ENCODE peak calls at places on chromosome 9, in ten cellular contexts. N is GM23338, R is tibial artery, C is psoas muscle, Z is body of pancreas, I is ovary, M is HCT116, U is mammary epithelial cell, F is MM.1S, Q is aorta. V is an unnamed sample.
A peak's percentile ranks its signal among the peaks of the same experiment; 100 is the strongest.

GRCh38 chr9:126668058-126668457 is 54.3 kb downstream of the LMX1B start:
- DNase-seq in Q (no peak), I (no peak), F (no peak), R (no peak), M (no peak), U (no peak), Z (no peak), N (no peak), C (no peak), V (no peak)

GRCh38 chr9:95197692-95198271 is 119.7 kb downstream of the FANCC start:
- DNase-seq in U (peak; percentile 82), N (no peak), C (no peak), R (peak; percentile 86), M (no peak), I (no peak), F (no peak), Q (peak; percentile 80), Z (peak; percentile 75), V (no peak)

GRCh38 chr9:121599186-121599871 is 52.1 kb upstream of the DAB2IP start:
- DNase-seq in I (peak; percentile 79), Z (peak; percentile 94), C (peak; percentile 93), R (peak; percentile 92), N (peak; percentile 96), U (peak; percentile 32), F (no peak), Q (peak; percentile 90), M (peak; percentile 71), V (peak; percentile 78)

GRCh38 chr9:18531127-18531526 is 57.2 kb downstream of the ADAMTSL1 start:
- DNase-seq in M (no peak), C (no peak), U (no peak), Z (no peak), I (no peak), N (no peak), Q (no peak), F (no peak), R (no peak), V (no peak)

GRCh38 chr9:128056086-128056485 is 11.0 kb downstream of the NAIF1 start:
- DNase-seq in Q (no peak), I (peak; percentile 57), M (no peak), N (no peak), R (peak; percentile 70), F (no peak), C (peak; percentile 62), Z (peak; percentile 72), U (no peak), V (peak; percentile 63)

GRCh38 chr9:123561055-123561454 is 205.1 kb downstream of the CRB2 start:
- DNase-seq in F (no peak), M (no peak), U (no peak), R (no peak), N (peak; percentile 84), C (no peak), I (no peak), Q (no peak), Z (no peak), V (no peak)

GRCh38 chr9:76537150-76537646 is 78.2 kb downstream of the GCNT1 start:
- DNase-seq in Z (peak; percentile 58), M (no peak), R (peak; percentile 71), C (peak; percentile 58), F (no peak), Q (peak; percentile 76), U (no peak), I (peak; percentile 23), N (no peak), V (peak; percentile 63)

GRCh38 chr9:27088981-27089380 is 20.0 kb upstream of the TEK start:
- DNase-seq in U (no peak), F (no peak), Q (no peak), C (no peak), I (no peak), Z (no peak), R (no peak), N (no peak), M (no peak), V (no peak)

GRCh38 chr9:115938479-115938878 is 215.1 kb upstream of the PAPPA start:
- DNase-seq in I (no peak), R (no peak), C (no peak), N (no peak), F (no peak), Q (no peak), U (no peak), M (no peak), Z (no peak), V (no peak)

GRCh38 chr9:93531374-93531773 is 45.0 kb upstream of the PHF2 start:
- DNase-seq in R (no peak), Z (no peak), Q (no peak), N (peak; percentile 25), M (no peak), I (no peak), C (no peak), U (no peak), F (no peak), V (no peak)

GRCh38 chr9:124774131-124774978 is 2.6 kb upstream of the OLFML2A start:
- DNase-seq in M (peak; percentile 73), Z (peak; percentile 84), I (peak; percentile 88), U (peak; percentile 61), C (peak; percentile 91), N (peak; percentile 92), Q (peak; percentile 94), R (peak; percentile 82), F (peak; percentile 66), V (peak; percentile 88)

GRCh38 chr9:89109666-89110065 is 69.0 kb downstream of the SHC3 start:
- DNase-seq in F (no peak), U (peak; percentile 48), C (no peak), Q (no peak), N (no peak), R (no peak), I (no peak), M (no peak), Z (no peak), V (no peak)

GRCh38 chr9:109856785-109857184 is 76.8 kb downstream of the PALM2AKAP2 start:
- DNase-seq in U (no peak), Z (no peak), I (peak; percentile 47), F (no peak), C (peak; percentile 62), N (no peak), R (no peak), Q (no peak), M (peak; percentile 28), V (peak; percentile 76)

DNA sequence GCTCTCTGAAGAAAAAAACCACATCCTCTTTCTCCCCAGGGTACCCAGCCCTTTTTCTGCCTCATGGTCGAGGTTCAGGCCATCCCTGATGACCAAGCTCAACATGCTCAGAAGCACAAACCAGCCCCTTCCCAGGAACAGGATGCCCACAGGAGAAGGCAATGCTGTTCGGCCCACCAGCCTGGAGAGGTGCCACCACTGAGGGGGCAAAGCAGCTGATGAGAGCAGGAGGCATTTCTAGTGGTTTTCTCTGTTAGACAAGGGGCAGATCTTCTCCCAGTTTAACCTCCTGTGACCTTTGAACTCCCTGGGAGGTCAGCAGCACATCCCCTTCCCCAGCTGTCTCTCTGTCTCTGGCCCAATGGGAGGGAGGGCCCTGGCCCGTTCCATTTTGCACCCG is 73.0 kb downstream of the PAX5 start:
- DNase-seq in N (no peak), C (no peak), R (peak; percentile 47), Z (no peak), Q (no peak), F (no peak), U (no peak), M (no peak), I (no peak), V (no peak)
- H3K4me3 ChIP-seq in N (no peak overlapping the region), C (no peak overlapping the region), R (no peak overlapping the region), Z (no peak overlapping the region), Q (no peak overlapping the region), F (no peak overlapping the region), U (no peak overlapping the region), M (no peak overlapping the region), I (no peak overlapping the region), V (no peak overlapping the region)

GRCh38 chr9:130285271-130285670 is 19.7 kb downstream of the HMCN2 start:
- DNase-seq in Q (no peak), N (no peak), C (no peak), F (no peak), M (no peak), R (no peak), I (no peak), U (no peak), Z (no peak), V (no peak)
- H3K4me1 ChIP-seq in Q (no peaks in the 10 kb centered on the region), N (no peaks in the 10 kb centered on the region), C (no peaks in the 10 kb centered on the region), F (no peaks in the 10 kb centered on the region), M (no peaks in the 10 kb centered on the region), R (no peaks in the 10 kb centered on the region), I (no peaks in the 10 kb centered on the region), U (no peaks in the 10 kb centered on the region), Z (no peaks in the 10 kb centered on the region), V (peaks cover 12% of the 10 kb centered on the region)

DNA sequence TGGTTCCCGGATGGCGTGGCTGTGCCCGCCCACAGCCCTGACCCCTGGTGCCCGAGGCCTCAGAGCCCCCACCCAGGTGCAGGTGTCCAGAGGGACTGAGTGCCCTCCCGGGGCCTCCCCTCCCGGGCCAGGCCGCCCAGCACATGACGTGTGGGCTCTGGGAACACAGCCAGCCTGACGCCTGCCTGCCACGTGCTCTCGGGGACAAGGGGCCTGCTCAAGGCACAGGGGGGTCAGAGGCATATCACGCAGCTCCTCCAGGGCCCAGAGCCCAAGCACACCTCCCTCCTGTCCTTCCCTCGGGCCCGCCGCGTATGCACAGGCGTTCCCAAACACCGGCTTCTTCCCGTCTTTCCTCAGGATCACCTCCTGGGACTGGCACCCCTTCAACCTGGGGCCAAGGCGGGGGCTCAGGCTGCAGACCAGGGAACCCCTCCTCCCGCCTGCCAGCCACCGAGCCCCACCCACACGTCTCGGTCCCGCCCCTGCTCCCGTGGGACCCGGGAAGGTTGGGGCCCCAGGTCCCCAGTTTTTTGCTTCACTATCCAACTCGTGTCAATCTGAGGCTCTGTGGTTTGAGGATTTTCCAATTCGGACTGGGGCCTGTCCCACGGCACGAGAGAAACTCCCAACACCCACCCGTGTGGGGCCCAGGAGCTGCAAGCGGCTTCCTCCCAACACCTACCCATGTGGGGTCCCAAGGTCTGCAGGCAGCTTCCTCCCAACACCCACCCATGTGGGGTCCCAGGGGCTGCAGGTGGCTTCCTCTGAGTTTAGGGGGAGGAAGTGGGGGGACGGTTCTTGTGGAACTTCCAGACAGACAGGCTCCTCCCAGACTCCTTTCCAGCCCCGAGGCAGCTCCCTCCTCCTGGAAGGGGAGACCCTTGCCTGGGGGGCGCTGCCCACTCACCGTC is 1.5 kb downstream of the LCN10 start:
- DNase-seq in U (no peak), I (no peak), F (no peak), C (no peak), R (no peak), Q (no peak), M (no peak), N (no peak), Z (peak; percentile 67), V (peak; percentile 64)
- H3K27me3 ChIP-seq in U (peaks cover 18% of the 10 kb centered on the region), I (no peaks in the 10 kb centered on the region), F (peaks cover 88% of the 10 kb centered on the region), C (peaks cover 16% of the 10 kb centered on the region), R (peaks cover 72% of the 10 kb centered on the region), Q (no peaks in the 10 kb centered on the region), M (no peaks in the 10 kb centered on the region), N (no peaks in the 10 kb centered on the region), Z (no peaks in the 10 kb centered on the region), V (no peaks in the 10 kb centered on the region)

GRCh38 chr9:4489562-4489918 is 728 bp upstream of the SLC1A1 start:
- DNase-seq in I (no peak), Z (peak; percentile 23), M (no peak), U (no peak), N (peak; percentile 57), C (no peak), F (no peak), R (peak; percentile 71), Q (no peak), V (peak; percentile 57)
- H3K4me3 ChIP-seq in I (peak overlapping the region; percentile 54), Z (peak overlapping the region; percentile 50), M (peak overlapping the region; percentile 72), U (peak overlapping the region; percentile 71), N (peak overlapping the region; percentile 70), C (peak overlapping the region; percentile 77), F (peak overlapping the region; percentile 64), R (peak overlapping the region; percentile 71), Q (peak overlapping the region; percentile 58), V (peak overlapping the region; percentile 79)

GRCh38 chr9:106892632-106893031 is 29.7 kb downstream of the ZNF462 start:
- DNase-seq in C (peak; percentile 77), Q (no peak), R (no peak), N (peak; percentile 94), Z (peak; percentile 28), U (peak; percentile 95), I (peak; percentile 72), M (peak; percentile 89), F (no peak), V (no peak)
- H3K4me1 ChIP-seq in C (peaks cover 75% of the 10 kb centered on the region), Q (no peaks in the 10 kb centered on the region), R (peaks cover 8% of the 10 kb centered on the region), N (peaks cover 74% of the 10 kb centered on the region), Z (no peaks in the 10 kb centered on the region), U (peaks cover 64% of the 10 kb centered on the region), I (peaks cover 31% of the 10 kb centered on the region), M (peaks cover 38% of the 10 kb centered on the region), F (no peaks in the 10 kb centered on the region), V (peaks cover 2% of the 10 kb centered on the region)